ENCODE peak calls at places on chromosomes 3 and 15, in ten cellular contexts. F is pancreas, H is tibial artery, Q is GM23338, U is mucosa of descending colon, R is A549, C is tibial nerve, J is bronchial epithelial cell, B is IMR-90, I is cardiac muscle cell. N is an unnamed sample.

GRCh38 chr3:129593230-129593594 is 13.3 kb downstream of the PLXND1 start:
- DNase-seq in F (no peak), H (no peak), Q (no peak), U (no peak), R (no peak), C (no peak), J (no peak), B (no peak), I (no peak), N (no peak)

GRCh38 chr15:31106495-31107300 is 5.2 kb upstream of the TRPM1 start:
- DNase-seq in F (no peak), H (no peak), Q (no peak), U (no peak), R (no peak), C (no peak), J (no peak), B (no peak), I (no peak), N (no peak)

GRCh38 chr3:126313580-126314304 is 43.5 kb downstream of the KLF15 start:
- DNase-seq in F (no peak), H (no peak), Q (no peak), U (no peak), R (no peak), C (no peak), J (no peak), B (peak; percentile 17), I (no peak), N (no peak)

GRCh38 chr3:178087376-178087775 is 448.9 kb upstream of the KCNMB2 start:
- DNase-seq in F (no peak), H (no peak), Q (no peak), U (no peak), R (no peak), C (no peak), J (no peak), B (no peak), I (no peak), N (no peak)

GRCh38 chr3:76624128-76624527 is 415.8 kb upstream of the ROBO2 start:
- DNase-seq in F (no peak), H (no peak), Q (no peak), U (no peak), R (no peak), C (no peak), J (no peak), B (no peak), I (no peak), N (no peak)

GRCh38 chr3:62135731-62136130 is 237.6 kb downstream of the FEZF2 start:
- DNase-seq in F (no peak), H (no peak), Q (no peak), U (no peak), R (no peak), C (no peak), J (no peak), B (no peak), I (peak; percentile 28), N (no peak)

GRCh38 chr3:187027531-187027936 is 97.2 kb downstream of the ST6GAL1 start:
- DNase-seq in F (no peak), H (no peak), Q (no peak), U (no peak), R (no peak), C (no peak), J (no peak), B (no peak), I (no peak), N (no peak)

GRCh38 chr15:52858388-52859176 is 68.4 kb upstream of the ONECUT1 start:
- DNase-seq in F (no peak), H (no peak), Q (peak; percentile 56), U (no peak), R (no peak), C (no peak), J (no peak), B (no peak), I (peak; percentile 28), N (no peak)

GRCh38 chr15:40312370-40313158 is 4.8 kb upstream of the PLCB2 start:
- DNase-seq in F (no peak), H (no peak), Q (no peak), U (no peak), R (no peak), C (no peak), J (no peak), B (no peak), I (no peak), N (no peak)

GRCh38 chr15:40308844-40309189 is 1.1 kb upstream of the PLCB2 start:
- DNase-seq in F (no peak), H (no peak), Q (peak; percentile 39), U (peak; percentile 78), R (no peak), C (no peak), J (no peak), B (no peak), I (no peak), N (no peak)

GRCh38 chr15:40309344-40309862 is 1.7 kb upstream of the PLCB2 start:
- DNase-seq in F (no peak), H (no peak), Q (peak; percentile 31), U (no peak), R (no peak), C (no peak), J (no peak), B (no peak), I (no peak), N (no peak)

GRCh38 chr15:40310993-40311392 is 3.3 kb upstream of the PLCB2 start:
- DNase-seq in F (no peak), H (no peak), Q (no peak), U (no peak), R (no peak), C (no peak), J (no peak), B (no peak), I (no peak), N (no peak)

GRCh38 chr15:40310001-40310959 is 2.5 kb upstream of the PLCB2 start:
- DNase-seq in F (no peak), H (no peak), Q (peak; percentile 87), U (no peak), R (peak; percentile 45), C (no peak), J (no peak), B (peak; percentile 33), I (peak; percentile 82), N (peak; percentile 57)
- TF ChIP-seq CTCF in F (peak; percentile 39), H (peak; percentile 31), Q (peak; percentile 82), U (peak; percentile 56), R (peak; percentile 56), C (peak; percentile 53), J (peak; percentile 68), B (peak; percentile 71), I (peak; percentile 80), N (peak; percentile 74)

GRCh38 chr15:29613951-29614382 is 208.3 kb downstream of the TJP1 start:
- DNase-seq in F (no peak), H (no peak), Q (peak; percentile 73), U (no peak), R (peak; percentile 78), C (no peak), J (no peak), B (no peak), I (no peak), N (peak; percentile 53)

GRCh38 chr15:29612096-29612495 is 210.2 kb downstream of the TJP1 start:
- DNase-seq in F (no peak), H (no peak), Q (peak; percentile 72), U (no peak), R (no peak), C (no peak), J (no peak), B (peak; percentile 76), I (no peak), N (no peak)

GRCh38 chr15:29611057-29611456 is 211.2 kb downstream of the TJP1 start:
- DNase-seq in F (no peak), H (no peak), Q (peak; percentile 75), U (no peak), R (no peak), C (no peak), J (no peak), B (no peak), I (no peak), N (no peak)

GRCh38 chr15:29615791-29616190 is 206.5 kb downstream of the TJP1 start:
- DNase-seq in F (no peak), H (no peak), Q (no peak), U (no peak), R (no peak), C (no peak), J (no peak), B (no peak), I (no peak), N (no peak)

GRCh38 chr15:29612701-29613100 is 209.6 kb downstream of the TJP1 start:
- DNase-seq in F (no peak), H (no peak), Q (peak; percentile 3), U (no peak), R (no peak), C (no peak), J (no peak), B (peak; percentile 41), I (no peak), N (peak; percentile 9)
- H3K4me3 ChIP-seq in F (no peak overlapping the region), H (no peak overlapping the region), Q (no peak overlapping the region), U (no peak overlapping the region), R (no peak overlapping the region), C (no peak overlapping the region), J (no peak overlapping the region), B (no peak overlapping the region), I (no peak overlapping the region), N (no peak overlapping the region)

DNA sequence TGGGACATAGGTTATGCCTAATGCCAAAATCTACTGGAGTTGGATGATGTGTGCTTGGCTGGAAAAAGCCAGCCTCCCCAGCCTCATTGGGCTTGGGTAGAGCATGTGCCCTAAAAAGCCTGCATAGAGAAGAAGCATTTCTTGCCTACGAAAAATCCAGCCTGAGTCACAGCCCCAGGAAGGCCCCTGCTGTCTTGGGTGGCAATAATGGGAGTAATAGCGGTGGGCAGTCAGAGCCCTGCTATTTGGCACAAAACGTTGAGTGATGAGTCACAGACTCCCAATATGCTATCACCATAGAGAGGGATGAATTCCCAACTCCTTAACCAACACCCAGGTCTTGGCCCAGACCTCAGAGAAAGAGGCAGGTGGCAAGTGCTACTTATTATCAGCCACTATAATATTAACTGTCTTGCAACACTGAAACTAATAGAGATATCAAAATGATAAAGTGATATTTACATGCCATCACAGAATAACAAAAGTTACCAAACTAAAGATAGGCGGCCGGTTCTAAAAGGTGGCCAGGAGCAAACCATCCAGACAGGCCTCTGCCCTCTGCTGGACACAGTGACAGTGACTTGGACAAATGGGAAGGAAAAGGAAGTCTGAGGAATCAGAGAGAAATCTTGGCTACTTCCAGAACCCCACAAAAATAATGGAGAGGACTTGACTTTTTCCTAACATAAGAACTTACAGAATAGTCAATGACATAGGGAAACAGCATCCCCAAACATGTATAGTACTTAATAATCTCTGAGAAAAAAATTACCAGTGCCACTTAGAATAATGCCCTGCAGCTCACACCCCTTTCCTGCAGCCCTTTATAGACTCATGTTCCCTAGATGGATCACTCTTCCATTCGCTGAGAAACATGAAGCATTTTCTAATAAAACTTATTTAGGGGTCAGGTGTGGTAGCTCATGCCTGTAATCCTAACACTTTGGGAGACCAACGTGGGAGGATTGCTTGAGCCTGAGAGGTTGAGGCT is 51.9 kb upstream of the MUC13 start:
- DNase-seq in F (no peak), H (peak; percentile 40), Q (peak; percentile 66), U (no peak), R (peak; percentile 72), C (no peak), J (peak; percentile 91), B (peak; percentile 96), I (no peak), N (no peak)
- TF ChIP-seq CTCF in F (peak; percentile 21), H (peak; percentile 41), Q (peak; percentile 72), U (peak; percentile 54), R (peak; percentile 66), C (no peak), J (peak; percentile 32), B (peak; percentile 41), I (peak; percentile 49), N (peak; percentile 67)

GRCh38 chr3:181613191-181613590 is 98.5 kb upstream of the SOX2 start:
- DNase-seq in F (no peak), H (no peak), Q (no peak), U (no peak), R (no peak), C (no peak), J (no peak), B (no peak), I (no peak), N (no peak)

GRCh38 chr3:181609156-181609767 is 102.5 kb upstream of the SOX2 start:
- DNase-seq in F (no peak), H (no peak), Q (peak; percentile 64), U (no peak), R (no peak), C (no peak), J (no peak), B (no peak), I (no peak), N (no peak)

GRCh38 chr3:181613813-181614212 is 97.9 kb upstream of the SOX2 start:
- DNase-seq in F (no peak), H (no peak), Q (no peak), U (no peak), R (no peak), C (no peak), J (no peak), B (no peak), I (no peak), N (no peak)

GRCh38 chr3:181610973-181611265 is 100.8 kb upstream of the SOX2 start:
- DNase-seq in F (no peak), H (no peak), Q (no peak), U (no peak), R (no peak), C (no peak), J (no peak), B (no peak), I (no peak), N (no peak)

GRCh38 chr3:181610083-181610972 is 101.4 kb upstream of the SOX2 start:
- DNase-seq in F (no peak), H (no peak), Q (peak; percentile 76), U (no peak), R (no peak), C (no peak), J (no peak), B (no peak), I (no peak), N (no peak)
- H3K4me3 ChIP-seq in F (no peak overlapping the region), H (no peak overlapping the region), Q (no peak overlapping the region), U (no peak overlapping the region), R (no peak overlapping the region), C (peak overlapping the region; percentile 6), J (no peak overlapping the region), B (no peak overlapping the region), I (no peak overlapping the region), N (no peak overlapping the region)